ENCODE peak calls at places on chromosomes 13 and 19, in seven cellular contexts. M is neural crest cell, H is IMR-90, T is endothelial cell, V is AG04450, Q is psoas muscle, G is epithelial cell of esophagus. U is an unnamed sample.
A peak's percentile ranks its signal among the peaks of the same experiment; 100 is the strongest.

GRCh38 chr13:64579331-64579730 is 2650.8 kb downstream of the PCDH9 start:
- DNase-seq in M (no peak), H (no peak), T (no peak), V (no peak), Q (no peak), G (no peak), U (no peak)

GRCh38 chr19:38361633-38362075 is 12.7 kb upstream of the PSMD8 start:
- DNase-seq in M (peak; percentile 65), H (peak; percentile 57), T (peak; percentile 77), V (no peak), Q (peak; percentile 79), G (peak; percentile 90), U (peak; percentile 88)

GRCh38 chr19:1154731-1155351 is 19.2 kb downstream of the SBNO2 start:
- DNase-seq in M (no peak), H (peak; percentile 86), T (no peak), V (peak; percentile 60), Q (peak; percentile 96), G (peak; percentile 93), U (no peak)

GRCh38 chr13:29597701-29598100 is 2.2 kb upstream of the SLC7A1 start:
- DNase-seq in M (no peak), H (no peak), T (no peak), V (no peak), Q (no peak), G (no peak), U (no peak)

GRCh38 chr19:47631681-47632446 is 22.9 kb downstream of the BICRA start:
- DNase-seq in M (no peak), H (no peak), T (no peak), V (no peak), Q (no peak), G (no peak), U (no peak)

GRCh38 chr13:26045123-26045522 is 6.7 kb downstream of the SHISA2 start:
- DNase-seq in M (no peak), H (no peak), T (no peak), V (no peak), Q (no peak), G (no peak), U (no peak)

GRCh38 chr19:16326401-16327130 is 1.9 kb downstream of the KLF2 start:
- DNase-seq in M (no peak), H (no peak), T (no peak), V (no peak), Q (peak; percentile 66), G (no peak), U (peak; percentile 39)

GRCh38 chr13:72062566-72062965 is 195.6 kb upstream of the DACH1 start:
- DNase-seq in M (no peak), H (no peak), T (peak; percentile 7), V (no peak), Q (no peak), G (peak; percentile 77), U (no peak)

GRCh38 chr19:873084-874019 is 13.9 kb downstream of the CFD start:
- DNase-seq in M (no peak), H (peak; percentile 31), T (no peak), V (no peak), Q (peak; percentile 59), G (peak; percentile 43), U (peak; percentile 84)

GRCh38 chr19:14107581-14108461 is 9.7 kb downstream of the PRKACA start:
- DNase-seq in M (no peak), H (no peak), T (no peak), V (no peak), Q (peak; percentile 83), G (no peak), U (no peak)

GRCh38 chr19:17553256-17553655 is 2.2 kb upstream of the COLGALT1 start:
- DNase-seq in M (no peak), H (peak; percentile 95), T (peak; percentile 70), V (peak; percentile 79), Q (peak; percentile 84), G (peak; percentile 27), U (no peak)

GRCh38 chr13:46173656-46174055 is 8.3 kb downstream of the LCP1 start:
- DNase-seq in M (no peak), H (no peak), T (no peak), V (no peak), Q (no peak), G (no peak), U (no peak)

GRCh38 chr13:97496511-97496910 is 62.5 kb downstream of the RAP2A start:
- DNase-seq in M (no peak), H (no peak), T (no peak), V (no peak), Q (no peak), G (no peak), U (no peak)
- TF ChIP-seq CTCF in M (no peak), H (no peak), T (no peak), V (no peak), Q (no peak), G (no peak), U (no peak)

GRCh38 chr19:56301886-56302620 is 12.6 kb downstream of the ZSCAN5A start:
- DNase-seq in M (no peak), H (no peak), T (no peak), V (no peak), Q (no peak), G (peak; percentile 8), U (no peak)

GRCh38 chr19:56299688-56300087 is 15.0 kb downstream of the ZSCAN5A start:
- DNase-seq in M (no peak), H (no peak), T (no peak), V (no peak), Q (no peak), G (no peak), U (no peak)

GRCh38 chr19:56304243-56304642 is 10.4 kb downstream of the ZSCAN5A start:
- DNase-seq in M (no peak), H (no peak), T (no peak), V (no peak), Q (no peak), G (no peak), U (no peak)

GRCh38 chr19:56297010-56297409 is 17.6 kb downstream of the ZSCAN5A start:
- DNase-seq in M (no peak), H (no peak), T (no peak), V (no peak), Q (no peak), G (no peak), U (no peak)

GRCh38 chr19:56301152-56301551 is 13.5 kb downstream of the ZSCAN5A start:
- DNase-seq in M (no peak), H (no peak), T (no peak), V (no peak), Q (no peak), G (peak; percentile 9), U (no peak)
- TF ChIP-seq CTCF in M (peak; percentile 33), H (no peak), T (peak; percentile 19), V (no peak), Q (no peak), G (peak; percentile 24), U (no peak)

GRCh38 chr13:60260440-60260839 is 96.7 kb upstream of the DIAPH3 start:
- DNase-seq in M (no peak), H (no peak), T (no peak), V (no peak), Q (no peak), G (no peak), U (no peak)
- TF ChIP-seq CTCF in M (peak; percentile 33), H (no peak), T (peak; percentile 28), V (peak; percentile 29), Q (no peak), G (no peak), U (no peak)

GRCh38 chr19:28697308-28697707 is 515.6 kb downstream of the UQCRFS1 start:
- DNase-seq in M (no peak), H (no peak), T (no peak), V (no peak), Q (no peak), G (no peak), U (no peak)

GRCh38 chr19:28700176-28700575 is 512.8 kb downstream of the UQCRFS1 start:
- DNase-seq in M (no peak), H (no peak), T (no peak), V (no peak), Q (no peak), G (no peak), U (no peak)

GRCh38 chr19:28691683-28692082 is 521.3 kb downstream of the UQCRFS1 start:
- DNase-seq in M (no peak), H (no peak), T (no peak), V (no peak), Q (no peak), G (no peak), U (no peak)

DNA sequence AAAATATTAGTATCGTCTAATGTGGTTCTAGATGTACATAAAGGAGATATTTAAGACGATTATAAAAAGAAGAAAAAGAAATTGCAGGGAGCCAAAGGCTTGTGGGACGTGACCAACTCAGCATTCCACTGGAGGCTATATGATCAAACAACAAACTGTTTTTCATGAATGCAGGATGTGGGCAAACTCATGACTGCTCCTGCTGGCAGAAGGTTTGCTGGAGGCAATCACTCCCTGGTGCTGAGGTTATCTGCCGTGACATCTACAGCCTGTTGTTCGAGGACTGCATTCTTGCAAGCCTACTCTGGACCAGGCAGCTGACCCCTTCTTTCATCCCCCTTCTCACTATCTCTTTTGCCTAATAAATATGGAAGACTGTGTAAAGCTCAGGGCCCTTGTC is 518.1 kb downstream of the UQCRFS1 start:
- DNase-seq in M (peak; percentile 5), H (no peak), T (no peak), V (no peak), Q (no peak), G (no peak), U (no peak)
- TF ChIP-seq CTCF in M (no peak), H (no peak), T (no peak), V (no peak), Q (no peak), G (no peak), U (no peak)

GRCh38 chr19:8396185-8396562 is 6.0 kb downstream of the RAB11B start:
- DNase-seq in M (no peak), H (no peak), T (no peak), V (no peak), Q (peak; percentile 23), G (no peak), U (no peak)

GRCh38 chr19:8397746-8398721 is 7.9 kb downstream of the RAB11B start:
- DNase-seq in M (no peak), H (no peak), T (no peak), V (no peak), Q (peak; percentile 42), G (no peak), U (no peak)

GRCh38 chr19:8395621-8396082 is 5.5 kb downstream of the RAB11B start:
- DNase-seq in M (no peak), H (no peak), T (no peak), V (no peak), Q (peak; percentile 44), G (no peak), U (no peak)

GRCh38 chr19:8397291-8397690 is 7.1 kb downstream of the RAB11B start:
- DNase-seq in M (no peak), H (no peak), T (no peak), V (no peak), Q (peak; percentile 37), G (peak; percentile 38), U (no peak)

GRCh38 chr19:8396563-8397203 is 6.5 kb downstream of the RAB11B start:
- DNase-seq in M (peak; percentile 64), H (peak; percentile 39), T (peak; percentile 78), V (no peak), Q (peak; percentile 83), G (peak; percentile 73), U (peak; percentile 89)
- TF ChIP-seq CTCF in M (peak; percentile 66), H (peak; percentile 67), T (peak; percentile 34), V (peak; percentile 72), Q (peak; percentile 55), G (peak; percentile 78), U (peak; percentile 64)